ENCODE peak calls at places on chromosomes 16 and 17, in four cellular contexts. F, X, L and I are unnamed samples.
A peak's percentile ranks its signal among the peaks of the same experiment; 100 is the strongest.

GRCh38 chr16:54431041-54431996 is 144.7 kb upstream of the IRX3 start:
- DNase-seq in X (no peak), F (no peak), L (no peak), I (no peak)

GRCh38 chr17:55420776-55421178 is 858 bp downstream of the MMD start:
- DNase-seq in L (no peak), F (no peak), X (peak; percentile 13), I (no peak)

GRCh38 chr16:78137179-78137578 is 37.7 kb downstream of the WWOX start:
- DNase-seq in X (no peak), F (no peak), L (no peak), I (no peak)

GRCh38 chr16:11327277-11328171 is 17.7 kb upstream of the RMI2 start:
- DNase-seq in L (no peak), X (no peak), F (no peak), I (no peak)

GRCh38 chr17:32610027-32610650 is 123.3 kb downstream of the CDK5R1 start:
- DNase-seq in F (no peak), X (no peak), L (no peak), I (no peak)

GRCh38 chr16:49986351-49987124 is 38.5 kb upstream of the CNEP1R1 start:
- DNase-seq in L (peak; percentile 27), X (peak; percentile 34), F (peak; percentile 81), I (no peak)

GRCh38 chr16:68273896-68274295 is 9.6 kb downstream of the SLC7A6 start:
- DNase-seq in X (no peak), L (no peak), F (no peak), I (no peak)

GRCh38 chr17:45170976-45171337 is 9.3 kb downstream of the HEXIM2 start:
- DNase-seq in X (no peak), L (peak; percentile 51), F (no peak), I (no peak)

GRCh38 chr17:12136646-12137045 is 116.0 kb downstream of the MAP2K4 start:
- DNase-seq in L (peak; percentile 4), X (no peak), F (no peak), I (no peak)

GRCh38 chr17:78112508-78113471 is 15.8 kb downstream of the TMC6 start:
- DNase-seq in L (peak; percentile 41), F (peak; percentile 44), X (no peak), I (peak; percentile 29)

GRCh38 chr16:28136751-28137434 is 73.4 kb upstream of the GSG1L start:
- DNase-seq in F (no peak), L (no peak), X (no peak), I (no peak)

GRCh38 chr16:3101018-3101840 is 2.1 kb upstream of the ZSCAN10 start:
- DNase-seq in F (no peak), X (no peak), L (no peak), I (no peak)

GRCh38 chr17:7023576-7024401 is 939 bp downstream of the BCL6B start:
- DNase-seq in F (no peak), X (peak; percentile 47), L (peak; percentile 81), I (no peak)

GRCh38 chr17:62101519-62101918 is 36.4 kb upstream of the MED13 start:
- DNase-seq in L (no peak), X (no peak), F (no peak), I (no peak)

GRCh38 chr17:66602659-66603363 is 232.1 kb upstream of the CACNG5 start:
- DNase-seq in F (no peak), X (no peak), L (peak; percentile 18), I (no peak)

GRCh38 chr16:78240459-78241222 is 141.2 kb downstream of the WWOX start:
- DNase-seq in X (no peak), L (no peak), F (no peak), I (peak; percentile 54)

GRCh38 chr17:47252209-47252608 is 1.4 kb upstream of the ITGB3 start:
- DNase-seq in X (no peak), F (no peak), L (no peak), I (no peak)

GRCh38 chr17:15454328-15454727 is 13.1 kb downstream of the CDRT4 start:
- DNase-seq in F (no peak), L (no peak), X (no peak), I (no peak)

GRCh38 chr17:74901353-74902145 is 8.1 kb upstream of the FADS6 start:
- DNase-seq in F (no peak), L (no peak), X (no peak), I (no peak)

GRCh38 chr16:66859397-66860068 is 15.3 kb downstream of the CA7 start:
- DNase-seq in L (no peak), F (no peak), X (no peak), I (no peak)

GRCh38 chr17:48596735-48597491 is 3.3 kb upstream of the HOXB5 start:
- DNase-seq in L (no peak), X (peak; percentile 60), F (no peak), I (no peak)

GRCh38 chr17:75707096-75707720 is 14.1 kb upstream of the ITGB4 start:
- DNase-seq in X (no peak), L (peak; percentile 48), F (no peak), I (no peak)

GRCh38 chr17:14525551-14526455 is 224.9 kb downstream of the HS3ST3B1 start:
- DNase-seq in L (no peak), X (no peak), F (no peak), I (no peak)

GRCh38 chr16:79172306-79172705 is 428.2 kb downstream of the MAF start:
- DNase-seq in X (no peak), F (no peak), L (no peak), I (no peak)

GRCh38 chr16:8858994-8859912 is 9.6 kb downstream of the CARHSP1 start:
- DNase-seq in L (no peak), X (no peak), F (no peak), I (no peak)

GRCh38 chr16:10277597-10277996 is 95.4 kb upstream of the GRIN2A start:
- DNase-seq in L (no peak), X (no peak), F (no peak), I (no peak)